ENCODE peak calls at places on chromosomes 7 and 10, in ten cellular contexts. J is tibial artery; P is uterus; S is heart left ventricle; D is breast epithelium; L is heart right ventricle; Y is endothelial cell; T is AG04449; X is lung; Z is central memory CD4-positive, alpha-beta T cell. O is an unnamed sample.

GRCh38 chr10:58384536-58384998 is 643 bp upstream of the TFAM start:
- DNase-seq in J (no peak), P (no peak), S (no peak), D (no peak), L (no peak), Y (no peak), T (no peak), X (no peak), Z (no peak), O (no peak)

GRCh38 chr7:35185908-35186731 is 67.8 kb downstream of the TBX20 start:
- DNase-seq in J (no peak), P (no peak), S (peak; percentile 78), D (no peak), L (peak; percentile 43), Y (peak; percentile 51), T (no peak), X (no peak), Z (no peak), O (no peak)

GRCh38 chr7:44673771-44674170 is 67.3 kb downstream of the OGDH start:
- DNase-seq in J (no peak), P (no peak), S (no peak), D (no peak), L (no peak), Y (no peak), T (no peak), X (no peak), Z (no peak), O (no peak)

GRCh38 chr10:114703377-114704125 is 45.5 kb upstream of the ABLIM1 start:
- DNase-seq in J (no peak), P (no peak), S (no peak), D (no peak), L (no peak), Y (peak; percentile 14), T (no peak), X (no peak), Z (no peak), O (no peak)

GRCh38 chr10:128457136-128457535 is 330.9 kb upstream of the MKI67 start:
- DNase-seq in J (peak; percentile 3), P (no peak), S (no peak), D (no peak), L (no peak), Y (no peak), T (no peak), X (no peak), Z (no peak), O (no peak)

GRCh38 chr10:62016477-62017140 is 115.1 kb downstream of the ARID5B start:
- DNase-seq in J (no peak), P (no peak), S (no peak), D (no peak), L (no peak), Y (no peak), T (no peak), X (no peak), Z (no peak), O (no peak)

GRCh38 chr10:16751244-16751643 is 66.0 kb downstream of the RSU1 start:
- DNase-seq in J (no peak), P (no peak), S (no peak), D (no peak), L (no peak), Y (no peak), T (no peak), X (no peak), Z (no peak), O (no peak)

GRCh38 chr10:668786-669485 is 20.5 kb downstream of the DIP2C start:
- DNase-seq in J (no peak), P (no peak), S (no peak), D (no peak), L (no peak), Y (no peak), T (no peak), X (no peak), Z (no peak), O (no peak)

GRCh38 chr7:7369134-7369533 is 166.5 kb downstream of the COL28A1 start:
- DNase-seq in J (no peak), P (no peak), S (no peak), D (no peak), L (no peak), Y (no peak), T (no peak), X (no peak), Z (no peak), O (no peak)

GRCh38 chr7:35254496-35255416 is 856 bp upstream of the TBX20 start:
- DNase-seq in J (no peak), P (no peak), S (no peak), D (no peak), L (no peak), Y (peak; percentile 12), T (no peak), X (no peak), Z (no peak), O (no peak)

GRCh38 chr7:13044309-13044708 is 356.9 kb downstream of the ARL4A start:
- DNase-seq in J (no peak), P (no peak), S (no peak), D (no peak), L (no peak), Y (no peak), T (no peak), X (no peak), Z (no peak), O (no peak)

GRCh38 chr10:119283818-119284217 is 76.4 kb downstream of the GRK5 start:
- DNase-seq in J (no peak), P (no peak), S (no peak), D (peak; percentile 64), L (no peak), Y (no peak), T (no peak), X (no peak), Z (peak; percentile 56), O (no peak)

GRCh38 chr7:51069411-51070083 is 247.1 kb downstream of the COBL start:
- DNase-seq in J (no peak), P (no peak), S (no peak), D (peak; percentile 49), L (no peak), Y (no peak), T (no peak), X (no peak), Z (no peak), O (no peak)

GRCh38 chr10:7153750-7154149 is 257.1 kb downstream of the SFMBT2 start:
- DNase-seq in J (no peak), P (no peak), S (no peak), D (no peak), L (no peak), Y (no peak), T (no peak), X (no peak), Z (no peak), O (no peak)

GRCh38 chr10:56139405-56139804 is 221.7 kb downstream of the ZWINT start:
- DNase-seq in J (no peak), P (no peak), S (no peak), D (no peak), L (no peak), Y (no peak), T (no peak), X (no peak), Z (no peak), O (no peak)

GRCh38 chr7:134515569-134516468 is 11.5 kb upstream of the AKR1B10 start:
- DNase-seq in J (no peak), P (no peak), S (no peak), D (no peak), L (no peak), Y (no peak), T (peak; percentile 59), X (no peak), Z (no peak), O (no peak)

GRCh38 chr7:81767883-81768282 is 2.0 kb downstream of the HGF start:
- DNase-seq in J (no peak), P (no peak), S (no peak), D (no peak), L (no peak), Y (no peak), T (no peak), X (no peak), Z (no peak), O (no peak)

GRCh38 chr10:4481192-4481591 is 344.8 kb upstream of the AKR1E2 start:
- DNase-seq in J (no peak), P (no peak), S (no peak), D (no peak), L (no peak), Y (no peak), T (no peak), X (no peak), Z (no peak), O (no peak)

O was measured in GM19239.